ENCODE peak calls at places on chromosome 19, in eight cellular contexts. J is stomach, M is A673, E is vagina, A is psoas muscle, D is heart right ventricle, W is trophoblast cell, X is tibial artery. N is an unnamed sample.

GRCh38 chr19:50328257-50329145 is 676 bp downstream of the KCNC3 start:
- DNase-seq in J (no peak), M (peak; percentile 50), E (no peak), A (no peak), D (peak; percentile 42), W (no peak), X (no peak), N (no peak)

GRCh38 chr19:2047076-2047448 is 4.0 kb downstream of the MKNK2 start:
- DNase-seq in J (no peak), M (no peak), E (no peak), A (no peak), D (no peak), W (no peak), X (no peak), N (no peak)

GRCh38 chr19:27777726-27778125 is 1435.2 kb downstream of the UQCRFS1 start:
- DNase-seq in J (no peak), M (no peak), E (no peak), A (no peak), D (no peak), W (no peak), X (no peak), N (no peak)

GRCh38 chr19:1807030-1807694 is 4.9 kb downstream of the ATP8B3 start:
- DNase-seq in J (no peak), M (no peak), E (no peak), A (no peak), D (no peak), W (no peak), X (no peak), N (no peak)

GRCh38 chr19:46761418-46761831 is 15.2 kb upstream of the STRN4 start:
- DNase-seq in J (no peak), M (no peak), E (no peak), A (no peak), D (no peak), W (no peak), X (no peak), N (no peak)

GRCh38 chr19:13079542-13079986 is 23.1 kb downstream of the LYL1 start:
- DNase-seq in J (peak; percentile 77), M (peak; percentile 39), E (no peak), A (peak; percentile 70), D (peak; percentile 71), W (no peak), X (no peak), N (no peak)

GRCh38 chr19:18023596-18024212 is 15.7 kb downstream of the ARRDC2 start:
- DNase-seq in J (peak; percentile 64), M (peak; percentile 95), E (peak; percentile 91), A (peak; percentile 87), D (peak; percentile 87), W (no peak), X (peak; percentile 94), N (peak; percentile 92)

GRCh38 chr19:19488041-19488874 is 27.1 kb downstream of the TSSK6 start:
- DNase-seq in J (peak; percentile 59), M (no peak), E (no peak), A (no peak), D (no peak), W (no peak), X (no peak), N (no peak)

GRCh38 chr19:57978586-57979289 is 4.4 kb upstream of the C19orf18 start:
- DNase-seq in J (no peak), M (no peak), E (no peak), A (no peak), D (no peak), W (no peak), X (no peak), N (no peak)

GRCh38 chr19:29091127-29091526 is 121.8 kb downstream of the UQCRFS1 start:
- DNase-seq in J (no peak), M (no peak), E (no peak), A (no peak), D (no peak), W (no peak), X (no peak), N (no peak)

GRCh38 chr19:38417146-38417543 is 8.9 kb downstream of the RASGRP4 start:
- DNase-seq in J (no peak), M (no peak), E (no peak), A (no peak), D (no peak), W (no peak), X (no peak), N (no peak)

GRCh38 chr19:15210323-15210774 is 9.6 kb upstream of the NOTCH3 start:
- DNase-seq in J (no peak), M (no peak), E (no peak), A (peak; percentile 54), D (peak; percentile 30), W (no peak), X (peak; percentile 90), N (peak; percentile 44)

GRCh38 chr19:56829586-56829985 is 10.9 kb downstream of the PEG3 start:
- DNase-seq in J (no peak), M (no peak), E (no peak), A (no peak), D (no peak), W (no peak), X (no peak), N (no peak)

GRCh38 chr19:14073925-14074838 is 1.6 kb downstream of the MISP3 start:
- DNase-seq in J (peak; percentile 66), M (peak; percentile 58), E (no peak), A (no peak), D (no peak), W (no peak), X (no peak), N (no peak)

GRCh38 chr19:4575267-4575793 is 15.8 kb upstream of the SEMA6B start:
- DNase-seq in J (no peak), M (peak; percentile 76), E (no peak), A (peak; percentile 64), D (peak; percentile 70), W (no peak), X (peak; percentile 28), N (peak; percentile 68)

GRCh38 chr19:19550972-19551861 is 13.2 kb downstream of the CILP2 start:
- DNase-seq in J (no peak), M (no peak), E (no peak), A (no peak), D (no peak), W (no peak), X (no peak), N (no peak)

GRCh38 chr19:31096047-31096446 is 253.2 kb downstream of the TSHZ3 start:
- DNase-seq in J (no peak), M (no peak), E (no peak), A (peak; percentile 18), D (peak; percentile 27), W (no peak), X (no peak), N (no peak)

GRCh38 chr19:58577581-58578429 is 4.7 kb upstream of the MZF1 start:
- DNase-seq in J (no peak), M (no peak), E (no peak), A (no peak), D (no peak), W (no peak), X (no peak), N (peak; percentile 12)

GRCh38 chr19:45973564-45974338 is at the start of gene NOVA2:
- DNase-seq in J (peak; percentile 36), M (peak; percentile 84), E (no peak), A (peak; percentile 73), D (peak; percentile 83), W (peak; percentile 16), X (peak; percentile 47), N (peak; percentile 73)

GRCh38 chr19:41332000-41332399 is 21.7 kb downstream of the TGFB1 start:
- DNase-seq in J (no peak), M (no peak), E (no peak), A (no peak), D (no peak), W (no peak), X (no peak), N (no peak)

GRCh38 chr19:1324792-1325567 is 39.3 kb downstream of the EFNA2 start:
- DNase-seq in J (peak; percentile 52), M (peak; percentile 76), E (no peak), A (peak; percentile 65), D (peak; percentile 65), W (peak; percentile 51), X (peak; percentile 39), N (peak; percentile 39)

GRCh38 chr19:20067898-20068297 is 9.9 kb upstream of the ZNF90 start:
- DNase-seq in J (no peak), M (no peak), E (no peak), A (no peak), D (no peak), W (no peak), X (no peak), N (no peak)

DNA sequence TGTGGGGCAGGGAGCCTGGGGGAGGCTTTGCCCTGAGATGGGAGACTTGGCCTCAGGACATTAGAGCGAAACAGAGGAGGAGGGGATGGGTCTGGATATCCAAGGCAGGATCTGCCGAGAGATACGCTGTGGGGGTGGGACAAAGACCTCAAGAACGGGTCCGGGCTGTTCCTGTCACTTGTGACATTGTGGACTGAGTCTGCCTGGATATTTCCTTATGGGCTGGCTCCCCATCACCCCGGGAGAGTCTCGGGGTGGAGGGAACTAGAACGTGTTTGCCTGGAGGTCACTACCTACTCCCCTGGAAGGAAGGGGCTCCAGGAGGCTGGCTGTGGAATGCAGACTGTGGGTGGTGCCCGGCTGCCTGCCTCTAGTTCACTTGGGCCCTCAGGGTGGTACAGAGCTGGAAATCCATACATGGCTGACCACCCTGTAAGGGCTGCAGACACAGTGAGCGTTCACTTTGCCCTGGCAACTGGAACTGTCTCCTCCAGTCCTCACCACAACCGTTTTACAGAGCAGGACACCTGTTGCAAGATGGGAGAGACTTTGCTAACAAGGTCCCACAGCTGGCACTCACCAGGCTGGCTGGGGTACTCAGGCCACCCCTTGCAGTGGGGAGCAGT is 26.5 kb downstream of the DNM2 start:
- DNase-seq in J (peak; percentile 41), M (no peak), E (no peak), A (no peak), D (no peak), W (no peak), X (no peak), N (no peak)
- H3K4me1 ChIP-seq in J (peaks cover 86% of the 10 kb centered on the region), M (peaks cover 4% of the 10 kb centered on the region), E (peaks cover 63% of the 10 kb centered on the region), A (peaks cover 31% of the 10 kb centered on the region), D (peaks cover 56% of the 10 kb centered on the region), W (peaks cover 35% of the 10 kb centered on the region), X (peaks cover 19% of the 10 kb centered on the region), N (peaks cover 80% of the 10 kb centered on the region)

DNA sequence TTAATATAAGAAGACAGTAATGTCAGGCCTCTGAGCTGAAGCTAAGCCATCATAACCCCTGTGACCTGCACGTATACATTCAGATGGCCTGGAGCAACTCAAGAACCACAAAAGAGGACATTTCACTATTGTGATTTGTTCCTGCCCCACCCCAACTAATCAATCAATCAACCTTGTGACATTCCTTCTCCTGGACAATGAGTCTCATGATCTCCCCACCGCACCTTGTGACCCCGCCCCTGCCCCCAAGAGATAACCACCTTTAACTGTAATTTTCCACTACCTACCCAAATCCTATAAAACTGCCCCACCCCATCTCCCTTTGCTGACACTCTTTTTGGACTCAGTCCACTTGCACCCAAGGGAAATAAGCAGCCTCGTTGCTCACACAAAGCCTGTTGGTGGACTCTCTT is 14.1 kb downstream of the CD70 start:
- DNase-seq in J (no peak), M (no peak), E (no peak), A (no peak), D (no peak), W (no peak), X (no peak), N (no peak)
- H3K4me1 ChIP-seq in J (no peaks in the 10 kb centered on the region), M (peaks cover 19% of the 10 kb centered on the region), E (peaks cover 6% of the 10 kb centered on the region), A (no peaks in the 10 kb centered on the region), D (no peaks in the 10 kb centered on the region), W (no peaks in the 10 kb centered on the region), X (no peaks in the 10 kb centered on the region), N (no peaks in the 10 kb centered on the region)

GRCh38 chr19:8393192-8393870 is 3.2 kb downstream of the RAB11B start:
- DNase-seq in J (no peak), M (no peak), E (no peak), A (no peak), D (no peak), W (no peak), X (no peak), N (no peak)
- H3K4me1 ChIP-seq in J (peaks cover 89% of the 10 kb centered on the region), M (peaks cover 12% of the 10 kb centered on the region), E (peaks cover 76% of the 10 kb centered on the region), A (peaks cover 62% of the 10 kb centered on the region), D (peaks cover 80% of the 10 kb centered on the region), W (peaks cover 21% of the 10 kb centered on the region), X (peaks cover 80% of the 10 kb centered on the region), N (peaks cover 90% of the 10 kb centered on the region)

GRCh38 chr19:33171916-33172359 is 22.2 kb upstream of the LRP3 start:
- DNase-seq in J (no peak), M (no peak), E (no peak), A (no peak), D (no peak), W (no peak), X (no peak), N (no peak)
- H3K4me1 ChIP-seq in J (peaks cover 24% of the 10 kb centered on the region), M (no peaks in the 10 kb centered on the region), E (peaks cover 11% of the 10 kb centered on the region), A (peaks cover 12% of the 10 kb centered on the region), D (peaks cover 17% of the 10 kb centered on the region), W (peaks cover 6% of the 10 kb centered on the region), X (peaks cover 10% of the 10 kb centered on the region), N (peaks cover 30% of the 10 kb centered on the region)

N was measured in left ventricle myocardium inferior.